ENCODE peak calls at places on chromosomes 12 and 14, in eight cellular contexts. C, N, J, Q, P, W, I and Z are unnamed samples.

GRCh38 chr14:58718226-58718625 is 80.5 kb downstream of the DACT1 start:
- DNase-seq in C (no peak), N (no peak), J (no peak), Q (no peak), P (no peak), W (no peak), I (no peak), Z (no peak)

GRCh38 chr12:1926274-1926673 is 7.8 kb upstream of the CACNA2D4 start:
- DNase-seq in C (no peak), N (no peak), J (no peak), Q (no peak), P (no peak), W (no peak), I (no peak), Z (no peak)

GRCh38 chr12:58764100-58764953 is 156.0 kb downstream of the LRIG3 start:
- DNase-seq in C (no peak), N (no peak), J (no peak), Q (no peak), P (no peak), W (no peak), I (no peak), Z (no peak)

GRCh38 chr14:29895591-29896043 is 32.0 kb downstream of the PRKD1 start:
- DNase-seq in C (no peak), N (no peak), J (no peak), Q (no peak), P (no peak), W (no peak), I (no peak), Z (no peak)

GRCh38 chr12:86663173-86663572 is 407.0 kb upstream of the MGAT4C start:
- DNase-seq in C (no peak), N (no peak), J (no peak), Q (no peak), P (no peak), W (no peak), I (no peak), Z (no peak)

GRCh38 chr14:65933400-65934068 is 521.0 kb downstream of the FUT8 start:
- DNase-seq in C (no peak), N (no peak), J (no peak), Q (no peak), P (no peak), W (no peak), I (no peak), Z (no peak)

GRCh38 chr12:72547593-72547992 is 275.4 kb downstream of the TRHDE start:
- DNase-seq in C (no peak), N (no peak), J (peak; percentile 1), Q (no peak), P (no peak), W (no peak), I (no peak), Z (no peak)

GRCh38 chr14:28308727-28309126 is 457.9 kb upstream of the FOXG1 start:
- DNase-seq in C (no peak), N (no peak), J (peak; percentile 77), Q (no peak), P (peak; percentile 7), W (no peak), I (no peak), Z (no peak)

GRCh38 chr14:61607570-61608244 is 87.6 kb upstream of the HIF1A start:
- DNase-seq in C (peak; percentile 9), N (peak; percentile 15), J (no peak), Q (peak; percentile 86), P (no peak), W (no peak), I (peak; percentile 12), Z (no peak)
- TF ChIP-seq CTCF in C (no peak), N (no peak), J (no peak), Q (peak; percentile 72), P (no peak), W (no peak), I (no peak), Z (no peak)

GRCh38 chr12:64222011-64222765 is at the start of gene KICS2:
- DNase-seq in C (peak; percentile 81), N (peak; percentile 92), J (peak; percentile 94), Q (peak; percentile 92), P (peak; percentile 95), W (peak; percentile 92), I (peak; percentile 88), Z (peak; percentile 84)
- TF ChIP-seq CTCF in C (no peak), N (no peak), J (no peak), Q (no peak), P (no peak), W (peak; percentile 14), I (no peak), Z (no peak)

DNA sequence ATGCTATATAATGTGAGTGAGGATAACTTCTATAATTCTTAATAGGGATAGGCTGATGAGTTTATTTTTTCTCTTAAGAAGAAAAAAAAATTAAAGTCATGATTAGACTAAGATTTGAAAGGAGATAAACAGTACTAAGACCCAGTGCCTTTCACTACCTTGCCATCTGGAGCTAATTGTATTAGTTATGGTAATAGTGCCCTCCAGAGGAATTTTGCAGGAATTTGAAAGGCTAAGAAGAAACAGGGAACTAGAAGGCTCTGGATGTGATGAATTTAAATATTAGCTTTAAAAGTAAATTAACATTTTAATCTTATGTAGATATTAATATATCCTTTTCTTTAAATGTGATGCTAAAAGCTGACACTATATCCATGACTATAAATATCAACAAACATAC is 36.6 kb upstream of the PIK3C2G start:
- DNase-seq in C (no peak), N (no peak), J (peak; percentile 65), Q (no peak), P (no peak), W (no peak), I (no peak), Z (no peak)
- TF ChIP-seq CTCF in C (peak; percentile 82), N (peak; percentile 23), J (peak; percentile 50), Q (peak; percentile 48), P (peak; percentile 56), W (peak; percentile 39), I (no peak), Z (peak; percentile 39)

GRCh38 chr14:34496007-34496678 is 34.1 kb upstream of the SPTSSA start:
- DNase-seq in C (no peak), N (no peak), J (peak; percentile 35), Q (no peak), P (no peak), W (no peak), I (no peak), Z (no peak)

GRCh38 chr14:34501997-34502396 is 37.5 kb downstream of the EAPP start:
- DNase-seq in C (no peak), N (no peak), J (no peak), Q (no peak), P (no peak), W (no peak), I (no peak), Z (no peak)

GRCh38 chr14:34501004-34501580 is 38.4 kb downstream of the EAPP start:
- DNase-seq in C (no peak), N (no peak), J (no peak), Q (no peak), P (no peak), W (no peak), I (no peak), Z (no peak)

GRCh38 chr14:34498684-34499412 is 36.8 kb upstream of the SPTSSA start:
- DNase-seq in C (no peak), N (no peak), J (peak; percentile 78), Q (peak; percentile 24), P (peak; percentile 59), W (no peak), I (no peak), Z (no peak)

GRCh38 chr14:34496679-34497513 is 34.9 kb upstream of the SPTSSA start:
- DNase-seq in C (peak; percentile 26), N (peak; percentile 8), J (peak; percentile 99), Q (no peak), P (peak; percentile 81), W (peak; percentile 58), I (no peak), Z (peak; percentile 49)
- TF ChIP-seq CTCF in C (no peak), N (no peak), J (no peak), Q (no peak), P (no peak), W (peak; percentile 5), I (no peak), Z (no peak)

GRCh38 chr14:98184467-98184866 is 1087.5 kb downstream of the BCL11B start:
- DNase-seq in C (no peak), N (no peak), J (no peak), Q (no peak), P (no peak), W (no peak), I (no peak), Z (no peak)
- TF ChIP-seq CTCF in C (no peak), N (no peak), J (no peak), Q (no peak), P (no peak), W (no peak), I (no peak), Z (no peak)